ENCODE peak calls at places on chromosomes 1 and 21, in four cellular contexts. H, V, S and D are unnamed samples.

GRCh38 chr1:203744008-203744972 is 20.7 kb upstream of the LAX1 start:
- DNase-seq in H (peak), V (peak), S (peak), D (peak)

GRCh38 chr21:44706706-44707615 is 4.4 kb downstream of the TSPEAR start:
- DNase-seq in H (peak), V (no peak), S (no peak), D (peak)

GRCh38 chr1:54249798-54250497 is 50.0 kb downstream of the MRPL37 start:
- DNase-seq in H (no peak), V (no peak), S (no peak), D (no peak)

GRCh38 chr1:158045639-158046038 is 52.2 kb downstream of the KIRREL1 start:
- DNase-seq in H (no peak), V (peak), S (peak), D (no peak)

GRCh38 chr1:53331446-53332187 is 3.7 kb upstream of the LRP8 start:
- DNase-seq in H (peak), V (no peak), S (peak), D (peak)

GRCh38 chr21:32184059-32184458 is 94.8 kb downstream of the MIS18A start:
- DNase-seq in H (no peak), V (no peak), S (no peak), D (no peak)

GRCh38 chr1:157831968-157832626 is 9.5 kb downstream of the CD5L start:
- DNase-seq in H (no peak), V (no peak), S (no peak), D (no peak)

GRCh38 chr1:167722870-167723251 is 1.1 kb downstream of the MPZL1 start:
- DNase-seq in H (no peak), V (no peak), S (no peak), D (no peak)

GRCh38 chr1:220151454-220151853 is 57.5 kb downstream of the IARS2 start:
- DNase-seq in H (no peak), V (peak), S (peak), D (no peak)

GRCh38 chr1:9845914-9846313 is 22.1 kb upstream of the CLSTN1 start:
- DNase-seq in H (no peak), V (no peak), S (no peak), D (no peak)

GRCh38 chr1:218496561-218496960 is 151.4 kb downstream of the TGFB2 start:
- DNase-seq in H (no peak), V (no peak), S (no peak), D (no peak)

GRCh38 chr1:57423135-57424131 is at the start of gene DAB1:
- DNase-seq in H (no peak), V (no peak), S (no peak), D (no peak)

GRCh38 chr1:178574345-178574744 is 61.4 kb downstream of the TEX35 start:
- DNase-seq in H (no peak), V (no peak), S (no peak), D (no peak)

GRCh38 chr1:29310616-29311180 is 74.4 kb downstream of the PTPRU start:
- DNase-seq in H (no peak), V (no peak), S (no peak), D (no peak)

GRCh38 chr21:37276377-37276776 is 9.2 kb upstream of the VPS26C start:
- DNase-seq in H (no peak), V (no peak), S (no peak), D (no peak)

GRCh38 chr1:64861611-64862010 is 104.7 kb downstream of the JAK1 start:
- DNase-seq in H (no peak), V (peak), S (no peak), D (no peak)

GRCh38 chr1:223834660-223835263 is 11.0 kb downstream of the TP53BP2 start:
- DNase-seq in H (no peak), V (no peak), S (no peak), D (no peak)

GRCh38 chr1:88175631-88176226 is 508.3 kb upstream of the PKN2 start:
- DNase-seq in H (no peak), V (no peak), S (peak), D (no peak)

GRCh38 chr1:186374313-186375151 is 521 bp downstream of the TPR start:
- DNase-seq in H (no peak), V (no peak), S (no peak), D (no peak)

GRCh38 chr21:45056917-45057560 is 17.3 kb upstream of the ADARB1 start:
- DNase-seq in H (peak), V (no peak), S (no peak), D (no peak)

GRCh38 chr1:39082140-39082799 is 56.1 kb downstream of the NDUFS5 start:
- DNase-seq in H (no peak), V (no peak), S (no peak), D (no peak)

GRCh38 chr1:165639821-165640623 is 9.0 kb downstream of the MGST3 start:
- DNase-seq in H (no peak), V (no peak), S (no peak), D (no peak)
- H3K27ac ChIP-seq in H (no peak), V (no peak), S (no peak), D (no peak)

GRCh38 chr1:1164701-1165451 is 8.8 kb upstream of the TTLL10 start:
- DNase-seq in H (no peak), V (no peak), S (no peak), D (no peak)
- H3K4me3 ChIP-seq in H (no peak), V (no peak), S (no peak), D (no peak)

GRCh38 chr1:68495968-68496679 is 758 bp downstream of the DEPDC1 start:
- DNase-seq in H (no peak), V (no peak), S (no peak), D (no peak)
- TF ChIP-seq CTCF in H (no peak), V (no peak), S (no peak), D (no peak)

GRCh38 chr1:184486761-184487445 is 100.1 kb downstream of the C1orf21 start:
- DNase-seq in H (no peak), V (no peak), S (no peak), D (no peak)
- H3K27ac ChIP-seq in H (no peak), V (no peak), S (no peak), D (peak)

DNA sequence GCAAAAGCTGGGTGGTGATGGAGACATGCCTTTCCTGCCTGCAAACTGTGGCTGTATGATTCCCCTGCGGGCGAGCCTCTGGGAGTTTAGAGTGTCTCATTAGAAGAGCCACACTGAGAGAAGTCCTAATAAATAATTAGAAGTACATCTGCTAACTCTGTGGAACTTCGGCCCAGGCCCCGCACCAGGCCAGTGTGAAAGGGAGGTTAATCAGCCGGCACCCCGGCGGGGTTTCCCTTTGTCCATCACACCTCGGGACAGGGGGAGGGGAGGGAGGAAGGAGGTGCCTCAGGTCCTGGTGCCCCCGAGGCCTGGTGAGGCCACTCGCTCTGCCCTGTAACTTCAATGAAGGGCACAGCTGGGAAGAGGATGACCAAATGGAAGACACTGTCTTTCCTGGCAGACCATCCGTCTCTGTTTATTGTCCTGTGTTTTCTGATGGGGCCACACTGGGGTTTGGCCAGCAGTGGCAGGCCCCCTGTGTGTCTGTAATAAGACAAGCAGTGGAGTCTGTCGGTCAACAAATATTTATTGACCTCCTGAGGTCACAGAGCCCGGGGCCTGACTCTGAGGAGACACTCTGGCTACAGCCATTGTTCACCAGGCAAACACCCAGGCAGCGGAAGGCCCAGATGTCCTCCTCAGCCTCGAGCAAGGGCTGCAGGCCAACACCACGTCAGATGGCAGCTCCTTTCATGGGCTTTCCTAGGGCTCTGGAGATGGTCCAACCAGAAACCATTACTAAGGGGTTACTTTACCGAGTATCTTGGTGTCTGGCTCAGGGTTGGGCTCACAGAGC is 267.5 kb upstream of the RAB4A start:
- DNase-seq in H (peak), V (no peak), S (peak), D (peak)
- H3K4me3 ChIP-seq in H (no peak), V (no peak), S (no peak), D (no peak)

DNA sequence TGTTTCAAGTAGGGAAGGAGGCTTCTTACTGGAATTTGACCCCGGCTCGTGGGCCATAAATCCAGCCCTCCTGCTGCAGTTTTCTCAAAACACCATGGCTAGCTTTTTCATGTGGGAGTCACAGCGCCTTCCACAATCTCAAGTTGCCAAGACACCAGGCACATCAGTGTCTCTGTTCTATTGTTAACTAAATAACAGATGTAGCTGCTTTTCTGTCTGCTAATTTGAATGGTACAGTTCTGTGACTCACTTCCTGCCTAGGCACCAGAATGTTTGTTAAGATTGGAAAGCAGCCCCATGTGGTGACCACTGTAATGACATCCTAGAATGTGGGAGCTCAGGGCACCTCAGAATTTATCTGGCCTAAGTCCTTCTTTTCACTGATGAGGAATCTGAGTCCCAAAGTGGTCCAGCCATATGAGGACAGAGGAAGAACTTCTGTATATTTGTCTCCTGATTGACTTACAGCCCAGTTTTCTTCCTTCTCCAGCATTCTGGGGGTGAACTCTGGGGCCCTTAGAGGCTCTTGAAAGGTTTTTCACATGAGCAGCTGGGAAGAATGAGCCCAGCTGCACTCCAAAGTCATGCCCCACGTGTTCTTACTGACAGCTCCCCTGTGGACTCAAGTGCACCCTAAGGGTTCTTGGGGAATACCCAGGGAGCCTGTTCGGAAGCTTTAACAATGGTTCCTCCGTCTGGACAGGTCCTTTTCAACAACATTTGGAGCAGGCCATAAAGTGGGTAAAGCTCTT is 27.5 kb downstream of the TRIM45 start:
- DNase-seq in H (no peak), V (no peak), S (no peak), D (no peak)
- TF ChIP-seq CTCF in H (peak), V (no peak), S (no peak), D (peak)